ENCODE peak calls at places on chromosome 11, in seven cellular contexts. W is IMR-90; I is thyroid gland; Q is CD8-positive, alpha-beta memory T cell; V is ovary; Y is heart right ventricle; X is neuronal stem cell. D is an unnamed sample. For H3K4me1 and H3K27me3, the result is how much of the 10 kb centered on the place peaks cover.

GRCh38 chr11:74478877-74479276 is 11.5 kb upstream of the KCNE3 start:
- DNase-seq in W (no peak), I (no peak), Q (no peak), V (no peak), Y (no peak), X (no peak), D (no peak)

GRCh38 chr11:73760066-73760679 is 701 bp downstream of the RAB6A start:
- DNase-seq in W (peak), I (peak), Q (no peak), V (peak), Y (peak), X (no peak), D (peak)

GRCh38 chr11:132785878-132786277 is 746.4 kb downstream of the OPCML start:
- DNase-seq in W (no peak), I (no peak), Q (no peak), V (no peak), Y (no peak), X (no peak), D (no peak)

GRCh38 chr11:117535201-117535869 is 207.7 kb downstream of the CEP164 start:
- DNase-seq in W (no peak), I (peak), Q (no peak), V (peak), Y (peak), X (no peak), D (no peak)

GRCh38 chr11:2142300-2142759 is 3.1 kb upstream of the IGF2 start:
- DNase-seq in W (peak), I (no peak), Q (no peak), V (no peak), Y (no peak), X (no peak), D (no peak)

GRCh38 chr11:134638796-134639540 is 226.9 kb upstream of the B3GAT1 start:
- DNase-seq in W (no peak), I (no peak), Q (no peak), V (no peak), Y (no peak), X (no peak), D (no peak)

GRCh38 chr11:96576383-96576782 is 186.6 kb downstream of the JRKL start:
- DNase-seq in W (no peak), I (no peak), Q (no peak), V (no peak), Y (no peak), X (no peak), D (no peak)

GRCh38 chr11:113192121-113192925 is 122.1 kb upstream of the TTC12 start:
- DNase-seq in W (no peak), I (no peak), Q (no peak), V (no peak), Y (no peak), X (peak), D (no peak)

GRCh38 chr11:74522776-74523175 is 29.3 kb upstream of the LIPT2 start:
- DNase-seq in W (no peak), I (no peak), Q (no peak), V (no peak), Y (no peak), X (no peak), D (no peak)

GRCh38 chr11:78231962-78232459 is 43.3 kb downstream of the USP35 start:
- DNase-seq in W (peak), I (no peak), Q (no peak), V (no peak), Y (no peak), X (no peak), D (no peak)

DNA sequence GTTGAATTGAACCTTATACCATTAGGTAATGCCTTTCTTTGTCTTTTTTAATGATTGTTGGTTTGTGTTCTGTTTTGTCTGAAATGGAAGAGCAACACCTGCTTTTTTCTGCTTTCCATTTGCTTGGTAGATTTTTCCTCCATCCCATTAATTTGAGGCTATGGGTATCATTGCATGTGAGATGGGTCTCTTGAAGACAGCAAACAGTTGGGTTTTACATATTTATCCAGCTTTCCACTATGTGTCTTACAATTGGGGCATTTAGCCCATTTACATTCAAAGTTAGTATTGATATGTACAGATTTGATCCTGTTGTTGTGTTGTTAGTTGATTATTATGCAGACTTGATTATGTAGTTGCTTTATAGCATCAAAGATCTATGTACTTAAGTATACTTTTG is 21.1 kb upstream of the RAB38 start:
- DNase-seq in W (no peak), I (no peak), Q (no peak), V (no peak), Y (no peak), X (no peak), D (no peak)
- H3K4me1 ChIP-seq in W (under half), I (under half), Q (under half), V (under half), Y (under half), X (under half), D (under half)

DNA sequence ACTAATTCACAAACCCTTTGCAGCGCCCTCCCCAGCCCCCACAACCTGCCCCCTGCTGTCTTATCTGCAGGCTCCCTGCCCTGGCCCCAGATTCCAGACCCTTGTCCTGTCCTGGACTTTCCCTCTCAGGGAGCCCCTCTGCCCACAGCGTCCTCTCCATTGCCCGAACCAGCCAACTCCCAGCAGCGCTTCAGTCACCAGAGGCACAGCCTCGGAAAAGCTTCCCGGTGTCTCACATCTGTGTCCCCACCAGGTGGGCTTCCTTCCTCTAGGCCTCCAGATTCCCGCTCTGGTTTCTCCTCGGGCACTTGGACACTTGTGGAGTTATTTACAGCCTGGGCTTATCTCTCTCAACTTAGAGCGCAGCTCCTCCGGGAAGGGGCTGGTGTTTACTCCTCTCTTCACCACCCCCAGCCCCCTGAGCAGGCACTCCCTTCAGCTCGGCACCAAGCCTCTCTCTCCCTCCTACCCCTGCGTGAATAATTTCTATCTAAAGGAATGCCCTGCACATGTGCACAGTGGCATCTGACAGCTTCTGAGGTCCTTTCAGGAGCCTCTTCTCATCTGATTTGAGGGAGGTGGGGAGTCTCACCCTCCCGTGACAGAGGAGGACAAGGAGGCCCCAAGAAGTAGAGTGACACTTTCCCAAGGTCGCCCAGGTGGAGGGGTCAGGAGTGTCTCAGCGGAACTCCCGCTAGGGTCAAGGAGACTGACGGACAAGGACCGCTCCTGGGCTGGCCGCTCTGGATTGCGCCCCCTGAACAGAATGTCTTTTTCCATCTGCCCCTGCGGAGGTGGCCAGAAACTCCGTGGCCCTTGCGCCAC is 838 bp downstream of the WNT11 start:
- DNase-seq in W (no peak), I (no peak), Q (no peak), V (no peak), Y (peak), X (no peak), D (peak)
- H3K27me3 ChIP-seq in W (half or more), I (under half), Q (under half), V (under half), Y (half or more), X (half or more), D (under half)

GRCh38 chr11:16960250-16960649 is 54.0 kb downstream of the PLEKHA7 start:
- DNase-seq in W (no peak), I (no peak), Q (no peak), V (no peak), Y (no peak), X (no peak), D (no peak)

GRCh38 chr11:16956538-16957153 is 57.6 kb downstream of the PLEKHA7 start:
- DNase-seq in W (no peak), I (no peak), Q (no peak), V (no peak), Y (no peak), X (no peak), D (peak)

GRCh38 chr11:16963316-16963876 is 50.8 kb downstream of the PLEKHA7 start:
- DNase-seq in W (no peak), I (no peak), Q (no peak), V (no peak), Y (no peak), X (no peak), D (no peak)

GRCh38 chr11:16959528-16960100 is 54.6 kb downstream of the PLEKHA7 start:
- DNase-seq in W (no peak), I (no peak), Q (no peak), V (no peak), Y (no peak), X (no peak), D (no peak)

GRCh38 chr11:16958833-16959232 is 55.4 kb downstream of the PLEKHA7 start:
- DNase-seq in W (no peak), I (no peak), Q (no peak), V (no peak), Y (no peak), X (no peak), D (no peak)
- H3K4me3 ChIP-seq in W (no peak), I (no peak), Q (no peak), V (no peak), Y (no peak), X (no peak), D (no peak)

DNA sequence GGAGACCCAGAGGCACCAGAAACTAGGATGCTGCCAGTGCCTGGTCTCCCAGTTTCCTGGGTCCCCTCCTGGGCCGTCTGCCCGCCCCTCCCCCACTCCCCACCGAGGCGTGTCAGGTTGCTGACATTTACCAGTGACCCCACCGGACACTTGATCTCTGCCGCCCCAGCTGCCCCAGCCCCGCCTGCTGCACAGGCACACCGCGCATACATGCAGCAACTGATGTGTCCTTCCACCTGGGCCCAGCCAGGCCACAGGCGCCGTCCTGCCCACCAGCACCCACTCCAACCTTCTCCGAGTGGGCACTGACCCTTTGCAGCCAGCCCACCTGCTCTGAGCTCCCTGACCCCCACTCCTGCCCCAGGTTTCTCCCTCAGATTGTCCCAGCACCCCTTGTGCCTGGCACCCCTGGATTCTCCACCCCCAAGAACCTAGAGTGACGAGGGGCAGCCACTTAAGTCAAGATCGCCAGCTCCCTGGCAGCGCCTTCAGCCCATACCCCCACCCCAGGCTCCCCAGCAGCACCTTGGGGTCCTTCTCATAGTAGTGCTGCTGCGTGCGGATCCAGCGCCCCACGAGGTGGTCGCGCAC is 548 bp downstream of the PYGM start:
- DNase-seq in W (no peak), I (peak), Q (no peak), V (peak), Y (no peak), X (no peak), D (peak)
- H3K4me1 ChIP-seq in W (under half), I (half or more), Q (half or more), V (under half), Y (half or more), X (under half), D (under half)

GRCh38 chr11:45409587-45409986 is 123.4 kb upstream of the SYT13 start:
- DNase-seq in W (no peak), I (no peak), Q (no peak), V (no peak), Y (no peak), X (no peak), D (no peak)

GRCh38 chr11:45407226-45407625 is 121.1 kb upstream of the SYT13 start:
- DNase-seq in W (no peak), I (no peak), Q (no peak), V (no peak), Y (no peak), X (no peak), D (no peak)

GRCh38 chr11:45402049-45402630 is 116.0 kb upstream of the SYT13 start:
- DNase-seq in W (no peak), I (no peak), Q (no peak), V (no peak), Y (no peak), X (no peak), D (no peak)

GRCh38 chr11:45410391-45411215 is 124.5 kb upstream of the SYT13 start:
- DNase-seq in W (no peak), I (no peak), Q (no peak), V (no peak), Y (no peak), X (no peak), D (no peak)

DNA sequence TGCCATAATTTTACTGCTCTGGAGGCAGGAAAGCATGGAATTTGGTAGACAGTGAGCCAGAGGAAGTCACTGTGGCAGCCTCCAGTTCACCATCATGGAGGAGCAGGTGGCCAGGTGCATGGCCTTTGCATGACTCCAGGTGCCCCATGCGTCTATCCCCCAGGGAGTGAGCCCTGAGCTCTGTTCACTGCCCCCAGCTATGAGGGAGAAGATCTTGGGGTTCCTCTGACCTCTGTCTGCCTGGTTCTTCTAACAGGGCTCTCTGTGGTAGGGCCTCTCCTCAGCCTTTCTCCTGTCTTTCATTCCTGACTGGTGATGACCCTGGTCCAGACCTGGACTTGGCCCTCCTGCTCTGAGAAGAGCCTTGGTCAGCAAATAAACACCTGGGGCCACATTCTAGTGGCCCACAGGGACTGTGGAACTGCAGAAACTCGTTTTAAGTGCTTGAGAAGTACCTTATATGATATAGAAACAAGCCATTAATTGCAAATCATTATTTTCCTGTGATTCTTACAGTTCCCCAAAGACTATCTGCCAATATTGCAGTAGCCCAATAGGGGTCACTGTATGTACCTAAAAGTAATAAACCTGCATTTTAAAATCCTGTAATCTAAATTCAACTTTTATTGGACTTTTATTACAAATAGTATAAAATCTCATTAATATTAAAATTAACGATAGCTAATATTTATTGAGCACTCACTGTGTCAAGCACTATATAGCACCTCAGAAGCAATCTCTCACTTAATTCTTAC is 120.0 kb upstream of the SYT13 start:
- DNase-seq in W (peak), I (no peak), Q (no peak), V (no peak), Y (no peak), X (no peak), D (no peak)
- H3K27me3 ChIP-seq in W (under half), I (under half), Q (under half), V (under half), Y (under half), X (under half), D (under half)

GRCh38 chr11:85809881-85810280 is 1.1 kb downstream of the SYTL2 start:
- DNase-seq in W (no peak), I (peak), Q (peak), V (no peak), Y (no peak), X (no peak), D (peak)
- H3K4me3 ChIP-seq in W (peak), I (no peak), Q (peak), V (peak), Y (peak), X (no peak), D (peak)

GRCh38 chr11:70899616-70900015 is 352.8 kb downstream of the SHANK2 start:
- DNase-seq in W (no peak), I (no peak), Q (no peak), V (no peak), Y (no peak), X (no peak), D (no peak)
- H3K4me1 ChIP-seq in W (under half), I (under half), Q (under half), V (under half), Y (under half), X (under half), D (under half)

GRCh38 chr11:43537831-43538230 is 142.7 kb upstream of the HSD17B12 start:
- DNase-seq in W (no peak), I (no peak), Q (no peak), V (no peak), Y (no peak), X (no peak), D (no peak)
- H3K27me3 ChIP-seq in W (under half), I (under half), Q (under half), V (under half), Y (under half), X (under half), D (under half)